ENCODE peak calls at places on chromosomes 11 and 22, in nine cellular contexts. V, U, B, R, L, Y, X, H and Z are unnamed samples. For H3K4me1, the result is how much of the 10 kb centered on the place peaks cover.

GRCh38 chr11:11534981-11535380 is 86.8 kb downstream of the GALNT18 start:
- DNase-seq in V (peak), U (no peak), B (no peak), R (no peak), L (peak), Y (peak), X (peak), H (peak), Z (no peak)

GRCh38 chr11:27914080-27914479 is 193.9 kb downstream of the KIF18A start:
- DNase-seq in V (no peak), U (no peak), B (no peak), R (no peak), L (no peak), Y (peak), X (no peak), H (peak), Z (no peak)

GRCh38 chr11:94655291-94655690 is 88.1 kb downstream of the PIWIL4 start:
- DNase-seq in V (no peak), U (no peak), B (no peak), R (peak), L (no peak), Y (no peak), X (no peak), H (no peak), Z (no peak)

GRCh38 chr11:2428322-2428795 is 16.0 kb downstream of the TRPM5 start:
- DNase-seq in V (peak), U (no peak), B (peak), R (peak), L (no peak), Y (peak), X (peak), H (peak), Z (peak)

GRCh38 chr22:48823941-48824340 is 1003.7 kb downstream of the BRD1 start:
- DNase-seq in V (no peak), U (no peak), B (no peak), R (no peak), L (peak), Y (no peak), X (no peak), H (no peak), Z (peak)

GRCh38 chr22:32005453-32005852 is 37.6 kb upstream of the SLC5A1 start:
- DNase-seq in V (no peak), U (no peak), B (no peak), R (no peak), L (no peak), Y (peak), X (no peak), H (peak), Z (no peak)

GRCh38 chr22:37060801-37061610 is 9.5 kb downstream of the KCTD17 start:
- DNase-seq in V (no peak), U (no peak), B (no peak), R (no peak), L (no peak), Y (no peak), X (no peak), H (no peak), Z (peak)

GRCh38 chr11:117723625-117724024 is 73.4 kb downstream of the DSCAML1 start:
- DNase-seq in V (no peak), U (no peak), B (no peak), R (no peak), L (peak), Y (no peak), X (no peak), H (no peak), Z (no peak)

GRCh38 chr22:32562916-32563315 is 88.3 kb downstream of the FBXO7 start:
- DNase-seq in V (no peak), U (no peak), B (no peak), R (no peak), L (no peak), Y (peak), X (no peak), H (no peak), Z (no peak)

GRCh38 chr11:112157274-112157766 is 6.6 kb downstream of the IL18 start:
- DNase-seq in V (no peak), U (peak), B (no peak), R (no peak), L (no peak), Y (peak), X (no peak), H (peak), Z (no peak)

GRCh38 chr11:22471405-22471804 is 133.2 kb downstream of the SLC17A6 start:
- DNase-seq in V (no peak), U (no peak), B (no peak), R (no peak), L (no peak), Y (no peak), X (no peak), H (no peak), Z (no peak)

GRCh38 chr11:66720899-66721470 is 8.0 kb downstream of the SPTBN2 start:
- DNase-seq in V (no peak), U (no peak), B (no peak), R (no peak), L (no peak), Y (no peak), X (no peak), H (no peak), Z (no peak)

GRCh38 chr22:24583221-24583971 is 9.5 kb downstream of the LRRC75B start:
- DNase-seq in V (peak), U (no peak), B (no peak), R (no peak), L (no peak), Y (peak), X (peak), H (peak), Z (peak)

GRCh38 chr22:48319321-48320047 is 1508.2 kb downstream of the BRD1 start:
- DNase-seq in V (peak), U (no peak), B (peak), R (no peak), L (peak), Y (no peak), X (no peak), H (no peak), Z (peak)

GRCh38 chr11:72075109-72075508 is 5.2 kb downstream of the NUMA1 start:
- DNase-seq in V (no peak), U (no peak), B (no peak), R (no peak), L (no peak), Y (no peak), X (no peak), H (no peak), Z (no peak)

GRCh38 chr22:23216331-23217170 is 36.2 kb downstream of the BCR start:
- DNase-seq in V (peak), U (no peak), B (no peak), R (no peak), L (no peak), Y (no peak), X (no peak), H (no peak), Z (peak)

GRCh38 chr22:23789638-23790037 is 2.9 kb downstream of the SMARCB1 start:
- DNase-seq in V (no peak), U (no peak), B (peak), R (no peak), L (no peak), Y (no peak), X (no peak), H (no peak), Z (peak)

GRCh38 chr22:46368871-46369715 is 33.6 kb downstream of the TRMU start:
- DNase-seq in V (no peak), U (no peak), B (peak), R (no peak), L (no peak), Y (no peak), X (no peak), H (no peak), Z (peak)

GRCh38 chr11:102163368-102163767 is 53.1 kb downstream of the YAP1 start:
- DNase-seq in V (no peak), U (no peak), B (no peak), R (no peak), L (no peak), Y (no peak), X (no peak), H (no peak), Z (no peak)

GRCh38 chr11:105046898-105047579 is 1.9 kb upstream of the CARD16 start:
- DNase-seq in V (peak), U (no peak), B (no peak), R (no peak), L (no peak), Y (peak), X (no peak), H (peak), Z (no peak)

GRCh38 chr11:79686703-79687419 is 246.0 kb upstream of the TENM4 start:
- DNase-seq in V (no peak), U (no peak), B (no peak), R (no peak), L (no peak), Y (no peak), X (no peak), H (no peak), Z (no peak)

GRCh38 chr11:32839308-32839707 is 9.6 kb downstream of the PRRG4 start:
- DNase-seq in V (no peak), U (no peak), B (no peak), R (no peak), L (no peak), Y (no peak), X (no peak), H (no peak), Z (no peak)

GRCh38 chr22:20994902-20995241 is 7.0 kb downstream of the THAP7 start:
- DNase-seq in V (no peak), U (no peak), B (no peak), R (no peak), L (no peak), Y (no peak), X (no peak), H (no peak), Z (peak)

GRCh38 chr11:7239877-7240276 is 11.8 kb upstream of the SYT9 start:
- DNase-seq in V (no peak), U (no peak), B (no peak), R (no peak), L (no peak), Y (no peak), X (no peak), H (no peak), Z (no peak)

GRCh38 chr11:9386901-9387300 is 2.4 kb downstream of the IPO7 start:
- DNase-seq in V (no peak), U (no peak), B (no peak), R (no peak), L (no peak), Y (no peak), X (no peak), H (no peak), Z (no peak)

GRCh38 chr22:36227396-36227795 is 11.9 kb downstream of the APOL2 start:
- DNase-seq in V (no peak), U (no peak), B (no peak), R (no peak), L (no peak), Y (no peak), X (no peak), H (no peak), Z (no peak)

GRCh38 chr11:22456993-22457748 is 119.0 kb downstream of the SLC17A6 start:
- DNase-seq in V (no peak), U (no peak), B (no peak), R (no peak), L (no peak), Y (no peak), X (no peak), H (no peak), Z (no peak)

GRCh38 chr11:102410382-102410784 is 42.2 kb downstream of the TMEM123 start:
- DNase-seq in V (no peak), U (no peak), B (no peak), R (no peak), L (no peak), Y (peak), X (no peak), H (peak), Z (no peak)

GRCh38 chr22:30890689-30891442 is 77.7 kb downstream of the MORC2 start:
- DNase-seq in V (peak), U (no peak), B (peak), R (peak), L (peak), Y (peak), X (peak), H (peak), Z (peak)

GRCh38 chr11:65861165-65861505 is 902 bp downstream of the MUS81 start:
- DNase-seq in V (no peak), U (no peak), B (peak), R (no peak), L (no peak), Y (no peak), X (no peak), H (no peak), Z (no peak)

GRCh38 chr22:44723801-44724200 is 21.8 kb downstream of the PRR5 start:
- DNase-seq in V (no peak), U (no peak), B (no peak), R (no peak), L (no peak), Y (no peak), X (no peak), H (peak), Z (no peak)

GRCh38 chr11:74069146-74070046 is 60.5 kb upstream of the UCP3 start:
- DNase-seq in V (no peak), U (no peak), B (no peak), R (no peak), L (no peak), Y (peak), X (peak), H (peak), Z (no peak)

GRCh38 chr11:19241260-19242183 is 777 bp upstream of the E2F8 start:
- DNase-seq in V (no peak), U (no peak), B (peak), R (peak), L (no peak), Y (peak), X (peak), H (no peak), Z (peak)

GRCh38 chr11:79209540-79210266 is 231.1 kb downstream of the TENM4 start:
- DNase-seq in V (no peak), U (no peak), B (no peak), R (no peak), L (no peak), Y (no peak), X (peak), H (peak), Z (no peak)

GRCh38 chr11:59918987-59919589 is 19.1 kb upstream of the OOSP1 start:
- DNase-seq in V (no peak), U (no peak), B (no peak), R (peak), L (no peak), Y (peak), X (no peak), H (peak), Z (no peak)

GRCh38 chr22:41308054-41308453 is 6.7 kb downstream of the ZC3H7B start:
- DNase-seq in V (no peak), U (no peak), B (no peak), R (no peak), L (no peak), Y (peak), X (no peak), H (peak), Z (no peak)
- H3K4me1 ChIP-seq in V (under half), U (under half), B (under half), R (under half), L (under half), Y (under half), X (under half), H (under half), Z (under half)

GRCh38 chr11:123567466-123567865 is 87.0 kb downstream of the SCN3B start:
- DNase-seq in V (no peak), U (no peak), B (no peak), R (no peak), L (no peak), Y (no peak), X (peak), H (no peak), Z (no peak)
- H3K27ac ChIP-seq in V (no peak), U (no peak), B (no peak), R (no peak), L (no peak), Y (no peak), X (peak), H (no peak), Z (no peak)

GRCh38 chr11:34238966-34239365 is 118.8 kb downstream of the ABTB2 start:
- DNase-seq in V (no peak), U (no peak), B (no peak), R (no peak), L (no peak), Y (no peak), X (no peak), H (no peak), Z (no peak)

GRCh38 chr11:34240150-34240494 is 117.7 kb downstream of the ABTB2 start:
- DNase-seq in V (no peak), U (no peak), B (no peak), R (no peak), L (no peak), Y (no peak), X (no peak), H (no peak), Z (no peak)

GRCh38 chr11:34238533-34238932 is 119.3 kb downstream of the ABTB2 start:
- DNase-seq in V (no peak), U (no peak), B (no peak), R (no peak), L (no peak), Y (peak), X (no peak), H (no peak), Z (no peak)

GRCh38 chr11:34242037-34242625 is 115.7 kb downstream of the ABTB2 start:
- DNase-seq in V (no peak), U (no peak), B (no peak), R (no peak), L (no peak), Y (peak), X (peak), H (peak), Z (peak)

GRCh38 chr11:34239465-34240149 is 118.2 kb downstream of the ABTB2 start:
- DNase-seq in V (no peak), U (no peak), B (no peak), R (no peak), L (no peak), Y (no peak), X (no peak), H (no peak), Z (no peak)
- H3K4me1 ChIP-seq in V (under half), U (under half), B (under half), R (under half), L (under half), Y (under half), X (under half), H (under half), Z (under half)

DNA sequence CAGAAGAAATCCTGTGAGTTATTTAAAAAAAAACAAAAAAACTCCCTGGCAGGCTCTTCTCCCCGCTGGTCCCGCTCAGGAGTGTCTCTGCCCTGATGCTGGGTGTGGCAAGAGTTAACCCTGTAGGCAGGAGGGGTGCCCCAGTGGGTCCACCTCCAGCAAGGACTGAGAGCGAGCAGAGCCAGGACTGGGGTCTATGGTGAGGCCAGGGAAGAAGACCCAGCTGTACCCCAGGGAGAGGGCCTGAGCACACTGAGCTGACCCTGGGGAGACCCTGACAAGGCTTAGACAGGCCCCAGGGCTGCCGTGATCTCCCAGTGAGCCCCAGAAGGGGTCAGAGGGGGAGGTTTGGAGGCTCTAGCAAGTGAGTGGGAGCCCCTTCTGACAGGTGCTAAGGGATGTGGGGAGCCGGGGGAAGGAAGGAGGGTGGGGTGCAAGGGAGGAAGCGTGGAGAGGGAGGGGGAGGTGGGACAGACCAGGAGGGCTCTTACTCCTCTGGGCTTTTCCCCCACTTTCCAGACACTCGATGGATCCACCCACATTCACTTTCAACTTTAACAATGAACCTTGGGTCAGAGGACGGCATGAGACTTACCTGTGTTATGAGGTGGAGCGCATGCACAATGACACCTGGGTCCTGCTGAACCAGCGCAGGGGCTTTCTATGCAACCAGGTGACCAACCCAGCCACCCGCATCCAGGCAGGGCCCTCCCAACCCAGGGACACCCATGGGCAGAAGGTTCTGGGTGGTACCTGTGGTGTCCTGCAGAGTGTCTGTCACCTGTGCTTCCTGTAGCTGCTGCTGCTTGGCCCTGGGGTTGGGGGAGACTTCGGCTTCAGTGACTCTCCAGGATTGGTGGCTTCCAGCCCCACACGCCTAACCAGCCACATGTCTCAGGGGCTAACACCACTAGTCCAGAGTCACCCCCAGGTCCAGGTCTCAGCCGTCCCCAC is 6.4 kb downstream of the APOBEC3G start:
- DNase-seq in V (no peak), U (no peak), B (no peak), R (no peak), L (no peak), Y (no peak), X (no peak), H (no peak), Z (no peak)
- H3K27ac ChIP-seq in V (no peak), U (no peak), B (no peak), R (no peak), L (no peak), Y (no peak), X (no peak), H (no peak), Z (no peak)

GRCh38 chr11:394858-395655 is 1.0 kb downstream of the PKP3 start:
- DNase-seq in V (no peak), U (no peak), B (no peak), R (no peak), L (no peak), Y (no peak), X (no peak), H (no peak), Z (no peak)
- H3K4me1 ChIP-seq in V (under half), U (under half), B (under half), R (under half), L (under half), Y (under half), X (under half), H (under half), Z (under half)

GRCh38 chr11:36073411-36074203 is 129.7 kb downstream of the LDLRAD3 start:
- DNase-seq in V (peak), U (no peak), B (peak), R (no peak), L (no peak), Y (peak), X (no peak), H (peak), Z (peak)

GRCh38 chr11:36077886-36078685 is 134.2 kb downstream of the LDLRAD3 start:
- DNase-seq in V (no peak), U (no peak), B (no peak), R (no peak), L (no peak), Y (peak), X (no peak), H (no peak), Z (no peak)

GRCh38 chr11:36071917-36072500 is 128.1 kb downstream of the LDLRAD3 start:
- DNase-seq in V (no peak), U (no peak), B (no peak), R (no peak), L (no peak), Y (no peak), X (no peak), H (no peak), Z (no peak)

GRCh38 chr11:36077368-36077767 is 133.5 kb downstream of the LDLRAD3 start:
- DNase-seq in V (no peak), U (no peak), B (no peak), R (no peak), L (no peak), Y (no peak), X (no peak), H (no peak), Z (no peak)

GRCh38 chr11:36075053-36075452 is 131.2 kb downstream of the LDLRAD3 start:
- DNase-seq in V (no peak), U (no peak), B (no peak), R (no peak), L (no peak), Y (peak), X (no peak), H (peak), Z (no peak)
- H3K27ac ChIP-seq in V (no peak), U (no peak), B (peak), R (no peak), L (no peak), Y (peak), X (no peak), H (peak), Z (no peak)

GRCh38 chr11:61103851-61104423 is 1.6 kb downstream of the CD5 start:
- DNase-seq in V (no peak), U (no peak), B (no peak), R (no peak), L (no peak), Y (no peak), X (no peak), H (no peak), Z (no peak)

GRCh38 chr11:61102667-61103491 is 590 bp downstream of the CD5 start:
- DNase-seq in V (peak), U (no peak), B (no peak), R (no peak), L (no peak), Y (no peak), X (no peak), H (no peak), Z (no peak)

GRCh38 chr11:61106906-61107470 is 4.7 kb downstream of the CD5 start:
- DNase-seq in V (no peak), U (no peak), B (no peak), R (no peak), L (no peak), Y (no peak), X (no peak), H (no peak), Z (no peak)

GRCh38 chr11:61106296-61106695 is 4.0 kb downstream of the CD5 start:
- DNase-seq in V (no peak), U (no peak), B (no peak), R (no peak), L (no peak), Y (no peak), X (no peak), H (no peak), Z (no peak)

GRCh38 chr11:61104963-61105362 is 2.7 kb downstream of the CD5 start:
- DNase-seq in V (no peak), U (no peak), B (no peak), R (no peak), L (no peak), Y (no peak), X (no peak), H (no peak), Z (no peak)
- H3K4me1 ChIP-seq in V (under half), U (under half), B (under half), R (under half), L (under half), Y (under half), X (under half), H (under half), Z (under half)